ENCODE peak calls at places on chromosomes 6 and 20, in six cellular contexts. H, Z, G, E, N and T are unnamed samples.

GRCh38 chr20:7858851-7859250 is 81.4 kb downstream of the HAO1 start:
- DNase-seq in E (no peak), N (no peak), H (no peak), Z (no peak), G (no peak), T (no peak)

GRCh38 chr6:43861212-43861918 is 91.4 kb downstream of the VEGFA start:
- DNase-seq in Z (no peak), G (no peak), H (no peak), E (no peak), N (no peak), T (no peak)

GRCh38 chr6:4085329-4085695 is 6.4 kb upstream of the FAM217A start:
- DNase-seq in E (no peak), N (no peak), G (no peak), Z (no peak), H (no peak), T (no peak)

GRCh38 chr20:36826556-36827244 is 49.2 kb upstream of the TLDC2 start:
- DNase-seq in Z (no peak), G (no peak), N (no peak), H (no peak), E (no peak), T (no peak)

GRCh38 chr6:13384966-13385365 is 56.6 kb upstream of the TBC1D7 start:
- DNase-seq in H (no peak), N (no peak), E (no peak), G (no peak), Z (no peak), T (no peak)

GRCh38 chr6:149080511-149080910 is 237.0 kb upstream of the TAB2 start:
- DNase-seq in Z (no peak), G (no peak), N (no peak), H (no peak), E (no peak), T (no peak)

GRCh38 chr6:161918154-161918553 is 644.3 kb upstream of the AGPAT4 start:
- DNase-seq in E (peak; percentile 7), Z (no peak), G (no peak), H (no peak), N (no peak), T (no peak)

GRCh38 chr6:22727709-22728108 is 158.3 kb downstream of the HDGFL1 start:
- DNase-seq in Z (no peak), E (no peak), H (no peak), N (no peak), G (no peak), T (no peak)

GRCh38 chr20:8094415-8094818 is 37.6 kb upstream of the PLCB1 start:
- DNase-seq in E (no peak), Z (no peak), G (peak; percentile 87), H (no peak), N (no peak), T (no peak)

GRCh38 chr6:137264308-137265075 is 45.3 kb upstream of the IFNGR1 start:
- DNase-seq in G (no peak), N (no peak), Z (no peak), E (no peak), H (no peak), T (no peak)

GRCh38 chr6:93407186-93407585 is 12.2 kb downstream of the EPHA7 start:
- DNase-seq in H (no peak), E (no peak), N (no peak), Z (no peak), G (peak; percentile 80), T (no peak)

GRCh38 chr20:3805594-3806264 is 9.6 kb downstream of the CDC25B start:
- DNase-seq in E (no peak), H (no peak), G (no peak), Z (peak; percentile 55), N (no peak), T (no peak)

GRCh38 chr6:91580635-91581034 is 993.8 kb upstream of the MAP3K7 start:
- DNase-seq in Z (no peak), E (no peak), H (no peak), G (no peak), N (no peak), T (no peak)

GRCh38 chr6:117513778-117514371 is 31.4 kb downstream of the DCBLD1 start:
- DNase-seq in N (no peak), G (no peak), E (no peak), H (no peak), Z (no peak), T (no peak)

GRCh38 chr6:11413112-11413687 is 124.3 kb upstream of the TMEM170B start:
- DNase-seq in H (no peak), E (no peak), N (no peak), Z (no peak), G (no peak), T (no peak)

GRCh38 chr20:62504323-62504722 is 28.5 kb upstream of the GATA5 start:
- DNase-seq in G (no peak), N (no peak), E (no peak), H (no peak), Z (no peak), T (no peak)

GRCh38 chr6:111237757-111238260 is 150.5 kb downstream of the SLC16A10 start:
- DNase-seq in G (no peak), E (no peak), Z (no peak), H (no peak), N (no peak), T (no peak)

GRCh38 chr6:87444362-87444761 is 28.4 kb upstream of the SLC35A1 start:
- DNase-seq in E (no peak), G (no peak), N (peak; percentile 23), H (no peak), Z (no peak), T (peak; percentile 30)

GRCh38 chr20:41989935-41990635 is 371.9 kb upstream of the CHD6 start:
- DNase-seq in Z (no peak), H (no peak), E (no peak), G (peak; percentile 66), N (no peak), T (no peak)
- TF ChIP-seq JUN in Z (no peak), H (no peak), E (no peak), G (no peak), N (no peak), T (no peak)

DNA sequence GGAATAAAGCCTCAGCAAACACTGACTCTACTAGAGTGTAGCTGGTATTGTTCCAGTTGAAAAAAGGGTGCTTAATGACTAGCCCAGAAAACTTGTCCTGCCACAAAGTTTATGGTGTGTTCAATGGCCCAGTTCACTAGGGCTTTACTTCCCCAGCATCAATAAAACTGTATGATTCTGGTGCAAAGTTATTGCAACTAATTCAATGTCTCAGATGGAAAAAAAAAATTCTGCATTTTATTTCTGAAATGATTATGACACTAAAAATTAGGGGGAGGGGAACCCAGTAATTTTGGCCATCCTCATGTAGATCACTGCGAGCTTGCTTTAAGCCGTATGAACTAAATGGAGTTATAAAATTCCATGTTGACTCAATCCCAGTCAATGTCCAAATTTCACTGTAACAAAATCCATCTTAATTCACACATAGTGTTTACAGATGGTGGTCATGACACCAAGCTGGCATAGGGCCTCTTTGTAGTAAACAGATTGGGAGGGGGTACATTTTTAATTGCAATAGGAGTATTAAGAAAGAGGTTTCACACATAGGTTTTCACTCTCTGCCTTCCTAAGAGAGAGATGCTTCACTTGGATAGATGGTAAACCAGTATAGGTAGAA is 41.2 kb downstream of the PTPRK start:
- DNase-seq in E (no peak), H (no peak), G (no peak), Z (no peak), N (no peak), T (no peak)
- TF ChIP-seq JUN in E (no peak), H (no peak), G (no peak), Z (no peak), N (no peak), T (no peak)

DNA sequence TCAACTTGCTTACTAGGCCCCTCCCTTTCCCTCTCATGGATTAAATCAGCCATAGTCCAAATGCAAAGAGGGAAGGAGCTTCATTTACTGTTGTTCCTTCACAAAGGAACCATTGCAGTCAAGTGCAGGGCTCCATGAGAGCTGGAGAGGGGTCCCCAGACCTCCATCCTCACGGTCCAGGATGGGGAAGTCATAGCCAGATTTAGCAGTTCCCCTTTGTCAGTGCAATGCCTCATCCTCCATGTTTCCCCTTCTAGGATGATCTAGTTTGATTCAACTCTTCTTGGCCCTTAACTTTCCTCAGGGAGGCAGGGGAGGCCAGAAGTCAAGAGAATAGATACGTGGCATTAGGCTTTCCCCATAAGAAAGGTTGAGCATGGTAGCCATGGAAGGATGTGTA is 66.5 kb upstream of the FUCA2 start:
- DNase-seq in E (no peak), H (no peak), Z (no peak), N (no peak), G (no peak), T (no peak)
- TF ChIP-seq JUN in E (no peak), H (no peak), Z (no peak), N (no peak), G (no peak), T (no peak)

DNA sequence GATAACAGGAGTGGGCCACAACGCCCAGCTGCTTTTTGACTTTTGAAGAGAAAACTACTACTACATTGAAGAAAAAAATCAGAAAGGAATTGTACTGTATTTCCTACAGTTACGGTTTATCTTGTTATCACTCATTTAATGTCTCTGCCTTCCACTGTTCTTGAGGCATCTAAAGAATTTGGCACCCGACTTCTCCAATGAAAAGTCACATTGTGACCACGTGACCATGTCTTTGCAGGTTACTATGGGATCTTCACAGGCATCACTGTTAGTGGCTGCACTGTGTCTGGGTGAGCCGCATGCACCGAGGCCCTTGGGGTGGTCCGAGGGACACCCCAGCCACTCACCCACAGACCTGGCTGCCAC is 26.8 kb downstream of the RRBP1 start:
- DNase-seq in H (no peak), G (no peak), Z (no peak), E (no peak), N (no peak), T (no peak)
- TF ChIP-seq JUN in H (no peak), G (no peak), Z (no peak), E (no peak), N (no peak), T (no peak)

GRCh38 chr6:41901882-41902519 is 6.8 kb upstream of the USP49 start:
- DNase-seq in H (peak; percentile 53), E (no peak), Z (peak; percentile 73), G (no peak), N (no peak), T (peak; percentile 46)
- TF ChIP-seq JUN in H (no peak), E (no peak), Z (no peak), G (no peak), N (no peak), T (no peak)

DNA sequence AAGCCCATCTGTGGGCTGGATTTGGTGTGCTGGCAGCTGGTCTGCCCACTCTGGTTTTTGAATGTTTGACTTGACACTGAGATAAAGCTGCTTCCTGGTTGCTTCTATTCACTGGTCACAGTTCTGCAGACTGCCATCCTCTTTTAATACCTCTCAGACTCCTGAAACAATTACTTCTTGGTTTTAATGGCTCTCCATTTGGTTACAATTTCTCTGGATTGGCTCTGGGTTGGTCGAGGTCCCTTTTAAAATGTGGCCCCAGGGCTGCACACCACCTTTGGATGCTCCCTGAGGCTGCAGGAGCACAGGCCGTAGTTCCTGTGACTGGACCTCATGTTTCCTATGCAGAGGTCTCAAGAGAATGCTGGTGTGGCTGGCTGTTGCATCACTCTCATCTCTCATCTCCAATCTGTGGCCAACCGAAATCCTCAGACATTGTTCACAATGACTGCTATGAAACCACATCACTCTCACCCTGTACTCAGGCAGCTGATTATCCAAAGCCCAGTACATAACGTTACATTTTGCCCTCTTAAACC is 98.5 kb downstream of the INSM1 start:
- DNase-seq in E (no peak), Z (no peak), H (no peak), N (no peak), G (no peak), T (no peak)
- TF ChIP-seq JUN in E (no peak), Z (no peak), H (no peak), N (no peak), G (no peak), T (no peak)